ENCODE peak calls at places on chromosomes 11 and 22, in four cellular contexts. R is GM12891, N is K562, I is GM12878. H is an unnamed sample.

GRCh38 chr22:30802202-30803166 is 107.8 kb downstream of the OSBP2 start:
- DNase-seq in N (peak), R (peak), I (no peak), H (peak)

GRCh38 chr22:43832393-43833265 is 20.5 kb upstream of the EFCAB6 start:
- DNase-seq in I (no peak), R (no peak), N (no peak), H (no peak)

GRCh38 chr11:66554602-66555001 is 7.9 kb downstream of the ACTN3 start:
- DNase-seq in R (no peak), I (no peak), N (no peak), H (no peak)

GRCh38 chr11:78801161-78801884 is 226.7 kb upstream of the NARS2 start:
- DNase-seq in I (no peak), R (no peak), N (no peak), H (no peak)

GRCh38 chr11:120089036-120090001 is 48.6 kb downstream of the TRIM29 start:
- DNase-seq in N (no peak), I (no peak), R (no peak), H (no peak)

GRCh38 chr22:25402501-25403283 is 161.8 kb upstream of the GRK3 start:
- DNase-seq in N (peak), I (no peak), R (no peak), H (no peak)

GRCh38 chr11:126113515-126113957 is 50.9 kb upstream of the CDON start:
- DNase-seq in I (no peak), N (peak), R (no peak), H (no peak)

GRCh38 chr11:79173615-79174014 is 267.2 kb downstream of the TENM4 start:
- DNase-seq in I (no peak), N (no peak), R (no peak), H (no peak)

GRCh38 chr11:33893711-33894401 is 2.0 kb upstream of the LMO2 start:
- DNase-seq in I (peak), N (peak), R (no peak), H (peak)

GRCh38 chr11:656866-657265 is 19.8 kb downstream of the DRD4 start:
- DNase-seq in N (no peak), R (no peak), I (no peak), H (no peak)

GRCh38 chr22:42511401-42511891 is 8.2 kb downstream of the RRP7A start:
- DNase-seq in N (no peak), I (no peak), R (no peak), H (no peak)

GRCh38 chr11:72955466-72955865 is 141.3 kb downstream of the ATG16L2 start:
- DNase-seq in I (no peak), N (no peak), R (no peak), H (no peak)

GRCh38 chr11:64415996-64416728 is 57.2 kb downstream of the RPS6KA4 start:
- DNase-seq in I (no peak), R (no peak), N (no peak), H (no peak)

GRCh38 chr11:127275771-127276170 is 275.2 kb upstream of the KIRREL3 start:
- DNase-seq in R (no peak), N (no peak), I (no peak), H (no peak)

GRCh38 chr22:44819966-44820631 is 67.7 kb downstream of the ARHGAP8 start:
- DNase-seq in R (no peak), N (no peak), I (no peak), H (no peak)

GRCh38 chr11:34653851-34654490 is 33.1 kb downstream of the EHF start:
- DNase-seq in R (no peak), I (no peak), N (peak), H (peak)

DNA sequence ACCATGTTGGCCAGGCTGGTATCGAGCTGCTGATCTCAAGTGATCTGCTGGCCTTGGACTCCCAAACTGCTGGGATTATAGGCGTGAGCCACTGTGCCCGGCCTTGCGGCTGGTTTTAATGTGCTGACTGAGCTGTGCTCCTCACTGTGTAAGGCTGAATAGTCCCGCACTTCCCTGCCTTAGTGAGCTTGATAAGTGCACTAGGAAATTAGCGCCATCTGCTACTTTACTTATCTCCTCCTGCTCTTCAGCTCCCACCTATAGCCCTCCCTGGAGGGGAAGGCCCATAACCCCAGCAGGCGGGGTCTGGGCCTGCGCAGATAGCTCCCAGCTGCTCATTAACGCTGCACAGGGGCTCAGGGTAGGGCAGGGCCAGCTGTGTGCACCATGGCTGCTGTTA is 49.4 kb downstream of the CLMP start:
- DNase-seq in I (no peak), R (no peak), N (peak), H (no peak)
- TF ChIP-seq SPI1 in I (no peak), R (no peak), N (no peak), H (no peak)

GRCh38 chr22:29742319-29742718 is 22.5 kb downstream of the CABP7 start:
- DNase-seq in N (no peak), R (no peak), I (no peak), H (no peak)
- TF ChIP-seq SPI1 in N (no peak), R (no peak), I (no peak), H (no peak)

GRCh38 chr11:62245271-62245753 is 3.3 kb downstream of the SCGB1D2 start:
- DNase-seq in N (peak), I (no peak), R (no peak), H (peak)
- TF ChIP-seq SPI1 in N (no peak), I (no peak), R (no peak), H (no peak)

DNA sequence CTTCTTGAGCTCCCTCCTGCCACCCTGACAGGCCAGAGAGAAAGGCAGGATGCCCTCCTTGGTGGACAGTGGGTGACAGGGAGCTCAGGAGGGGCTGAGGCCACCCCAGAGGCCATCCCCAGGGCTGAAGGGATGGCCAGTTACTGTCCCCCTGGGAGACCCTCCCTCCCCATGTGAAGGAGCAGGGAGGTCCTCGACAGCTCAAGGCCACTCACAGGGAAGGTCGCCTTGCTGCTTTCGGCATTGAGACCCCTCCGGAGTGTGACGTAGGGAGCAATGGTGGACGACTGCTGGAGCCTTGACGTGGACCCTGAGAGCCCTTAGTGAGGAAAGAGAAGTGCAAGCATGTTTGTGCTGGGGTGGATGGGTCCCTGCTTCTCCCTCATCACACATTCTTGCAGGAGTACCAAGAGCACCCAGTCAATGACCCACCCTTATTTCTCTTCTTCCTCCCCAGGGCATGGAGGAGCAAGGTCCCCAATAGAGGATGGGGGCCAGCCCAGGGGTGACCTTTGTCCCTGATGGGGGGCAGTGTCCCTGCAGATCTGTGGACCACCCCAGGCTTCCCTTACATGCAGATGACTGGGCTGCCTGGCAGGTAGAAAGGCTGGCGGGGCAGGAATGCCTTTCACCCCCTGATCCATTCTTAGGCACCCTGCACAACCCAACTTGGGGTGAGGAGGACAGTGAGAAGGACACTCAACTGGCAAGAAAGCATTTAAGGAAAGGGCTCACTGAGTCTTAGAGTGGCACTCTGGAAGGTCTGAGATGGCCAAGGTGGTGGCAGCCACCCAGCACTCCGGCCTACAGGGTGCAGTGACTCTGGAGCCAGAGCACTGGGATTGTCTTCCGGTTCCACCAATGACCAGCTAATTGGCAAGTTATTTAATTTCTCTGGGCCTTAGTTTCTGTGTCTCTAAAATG is 51.4 kb downstream of the C11orf58 start:
- DNase-seq in I (no peak), R (no peak), N (no peak), H (no peak)
- TF ChIP-seq SPI1 in I (no peak), R (no peak), N (no peak), H (no peak)

GRCh38 chr11:106585061-106585460 is 433.2 kb downstream of the GUCY1A2 start:
- DNase-seq in R (no peak), I (no peak), N (no peak), H (no peak)
- TF ChIP-seq SPI1 in R (no peak), I (no peak), N (no peak), H (no peak)

H was measured in HL-60.